ENCODE peak calls at places on chromosome 17, in nine cellular contexts. P is A549, Q is sigmoid colon, V is tibial nerve, N is ovary, D is suprapubic skin, E is GM12878, G is upper lobe of left lung, X is HepG2. L is an unnamed sample.

GRCh38 chr17:28261219-28261618 is 57.8 kb upstream of the TMEM97 start:
- DNase-seq in P (no peak), Q (no peak), V (no peak), N (no peak), D (no peak), E (no peak), G (no peak), X (no peak), L (no peak)

GRCh38 chr17:6753006-6753445 is 2.8 kb upstream of the XAF1 start:
- DNase-seq in P (no peak), Q (peak), V (no peak), N (peak), D (peak), E (no peak), G (no peak), X (peak), L (peak)

GRCh38 chr17:58391302-58391984 is 25.9 kb downstream of the RNF43 start:
- DNase-seq in P (peak), Q (no peak), V (no peak), N (no peak), D (no peak), E (no peak), G (no peak), X (peak), L (peak)

GRCh38 chr17:75459590-75460267 is 3.3 kb downstream of the TMEM94 start:
- DNase-seq in P (no peak), Q (no peak), V (no peak), N (no peak), D (no peak), E (peak), G (no peak), X (peak), L (peak)

GRCh38 chr17:10745231-10745630 is 15.4 kb upstream of the TMEM220 start:
- DNase-seq in P (no peak), Q (peak), V (no peak), N (no peak), D (no peak), E (no peak), G (no peak), X (no peak), L (peak)

GRCh38 chr17:62859146-62859545 is 51.0 kb upstream of the MARCHF10 start:
- DNase-seq in P (no peak), Q (no peak), V (no peak), N (no peak), D (no peak), E (no peak), G (no peak), X (no peak), L (no peak)

GRCh38 chr17:44307387-44308186 is 814 bp upstream of the RUNDC3A start:
- DNase-seq in P (peak), Q (peak), V (no peak), N (peak), D (no peak), E (no peak), G (peak), X (no peak), L (peak)

GRCh38 chr17:28327031-28327607 is 8.1 kb downstream of the TMEM97 start:
- DNase-seq in P (no peak), Q (peak), V (no peak), N (no peak), D (no peak), E (peak), G (no peak), X (no peak), L (no peak)

GRCh38 chr17:38418693-38419507 is 9.4 kb upstream of the ARHGAP23 start:
- DNase-seq in P (no peak), Q (no peak), V (no peak), N (no peak), D (no peak), E (no peak), G (peak), X (no peak), L (no peak)

GRCh38 chr17:60506312-60506711 is 19.7 kb downstream of the APPBP2 start:
- DNase-seq in P (no peak), Q (no peak), V (no peak), N (no peak), D (no peak), E (no peak), G (no peak), X (peak), L (no peak)

GRCh38 chr17:65103896-65104295 is 33.3 kb upstream of the RGS9 start:
- DNase-seq in P (no peak), Q (peak), V (no peak), N (no peak), D (no peak), E (no peak), G (no peak), X (no peak), L (no peak)

GRCh38 chr17:53749178-53749577 is 73.5 kb upstream of the KIF2B start:
- DNase-seq in P (no peak), Q (no peak), V (no peak), N (no peak), D (no peak), E (no peak), G (no peak), X (no peak), L (no peak)

GRCh38 chr17:50956750-50957523 is 90.8 kb upstream of the TOB1 start:
- DNase-seq in P (peak), Q (peak), V (no peak), N (peak), D (no peak), E (no peak), G (no peak), X (peak), L (peak)

GRCh38 chr17:7631398-7632380 is 1.8 kb downstream of the SHBG start:
- DNase-seq in P (no peak), Q (no peak), V (no peak), N (no peak), D (no peak), E (no peak), G (no peak), X (peak), L (no peak)

GRCh38 chr17:59357929-59358328 is 26.5 kb downstream of the YPEL2 start:
- DNase-seq in P (no peak), Q (no peak), V (no peak), N (no peak), D (no peak), E (no peak), G (no peak), X (no peak), L (no peak)

GRCh38 chr17:15919466-15919865 is 25.5 kb upstream of the ADORA2B start:
- DNase-seq in P (no peak), Q (no peak), V (no peak), N (no peak), D (peak), E (no peak), G (no peak), X (no peak), L (no peak)

GRCh38 chr17:51166987-51167931 is 1.0 kb downstream of the NME2 start:
- DNase-seq in P (peak), Q (no peak), V (no peak), N (peak), D (no peak), E (no peak), G (peak), X (peak), L (peak)

GRCh38 chr17:34579017-34579946 is at the start of gene TMEM132E:
- DNase-seq in P (no peak), Q (peak), V (no peak), N (peak), D (no peak), E (no peak), G (peak), X (no peak), L (peak)

GRCh38 chr17:869567-870530 is 87.7 kb downstream of the MRM3 start:
- DNase-seq in P (peak), Q (peak), V (no peak), N (no peak), D (no peak), E (no peak), G (no peak), X (no peak), L (no peak)

GRCh38 chr17:8223356-8224063 is 13.1 kb upstream of the AURKB start:
- DNase-seq in P (peak), Q (peak), V (peak), N (peak), D (peak), E (no peak), G (peak), X (peak), L (peak)

GRCh38 chr17:67013891-67014290 is 30.5 kb upstream of the CACNG1 start:
- DNase-seq in P (no peak), Q (no peak), V (no peak), N (no peak), D (no peak), E (no peak), G (no peak), X (no peak), L (no peak)

GRCh38 chr17:3886776-3887175 is 6.1 kb downstream of the CAMKK1 start:
- DNase-seq in P (no peak), Q (no peak), V (no peak), N (no peak), D (no peak), E (no peak), G (no peak), X (no peak), L (no peak)

GRCh38 chr17:40612510-40613244 is 34.9 kb downstream of the SMARCE1 start:
- DNase-seq in P (no peak), Q (no peak), V (no peak), N (no peak), D (no peak), E (no peak), G (no peak), X (no peak), L (no peak)

GRCh38 chr17:27240086-27240801 is 53.7 kb upstream of the WSB1 start:
- DNase-seq in P (no peak), Q (no peak), V (no peak), N (no peak), D (no peak), E (no peak), G (no peak), X (no peak), L (no peak)

GRCh38 chr17:1714980-1715802 is 5.0 kb upstream of the TLCD2 start:
- DNase-seq in P (peak), Q (peak), V (peak), N (peak), D (peak), E (no peak), G (peak), X (peak), L (peak)

GRCh38 chr17:72430611-72431432 is 310.0 kb downstream of the SOX9 start:
- DNase-seq in P (no peak), Q (no peak), V (no peak), N (no peak), D (no peak), E (no peak), G (no peak), X (no peak), L (peak)

GRCh38 chr17:48604770-48605329 is at the start of gene HOXB6:
- DNase-seq in P (peak), Q (no peak), V (no peak), N (no peak), D (no peak), E (no peak), G (peak), X (no peak), L (peak)

GRCh38 chr17:61205931-61206330 is 193.7 kb upstream of the TBX2 start:
- DNase-seq in P (no peak), Q (no peak), V (no peak), N (no peak), D (no peak), E (no peak), G (no peak), X (no peak), L (no peak)

GRCh38 chr17:45019177-45019711 is 32.2 kb downstream of the DCAKD start:
- DNase-seq in P (peak), Q (peak), V (no peak), N (peak), D (no peak), E (no peak), G (peak), X (no peak), L (peak)

GRCh38 chr17:39225974-39226683 is 384 bp upstream of the STAC2 start:
- DNase-seq in P (peak), Q (peak), V (no peak), N (peak), D (no peak), E (no peak), G (peak), X (no peak), L (peak)

GRCh38 chr17:81438688-81439087 is 43.4 kb downstream of the BAHCC1 start:
- DNase-seq in P (no peak), Q (no peak), V (no peak), N (no peak), D (no peak), E (no peak), G (peak), X (no peak), L (no peak)

GRCh38 chr17:48439473-48439872 is 9.5 kb upstream of the SKAP1 start:
- DNase-seq in P (no peak), Q (no peak), V (no peak), N (no peak), D (no peak), E (no peak), G (no peak), X (no peak), L (no peak)

GRCh38 chr17:82922646-82923045 is 82.8 kb upstream of the ZNF750 start:
- DNase-seq in P (no peak), Q (no peak), V (no peak), N (no peak), D (no peak), E (no peak), G (peak), X (no peak), L (peak)

GRCh38 chr17:83175551-83176271 is 96.3 kb downstream of the METRNL start:
- DNase-seq in P (no peak), Q (no peak), V (peak), N (no peak), D (no peak), E (no peak), G (no peak), X (no peak), L (no peak)

GRCh38 chr17:38871247-38871991 is 1.6 kb downstream of the LASP1 start:
- DNase-seq in P (peak), Q (peak), V (peak), N (peak), D (no peak), E (peak), G (no peak), X (peak), L (peak)

GRCh38 chr17:76527430-76528111 is 9.9 kb downstream of the CYGB start:
- DNase-seq in P (no peak), Q (peak), V (peak), N (peak), D (no peak), E (no peak), G (peak), X (peak), L (peak)
- TF ChIP-seq EP300 in P (no peak), Q (peak), V (peak), N (peak), D (no peak), E (no peak), G (peak), X (no peak), L (peak)

DNA sequence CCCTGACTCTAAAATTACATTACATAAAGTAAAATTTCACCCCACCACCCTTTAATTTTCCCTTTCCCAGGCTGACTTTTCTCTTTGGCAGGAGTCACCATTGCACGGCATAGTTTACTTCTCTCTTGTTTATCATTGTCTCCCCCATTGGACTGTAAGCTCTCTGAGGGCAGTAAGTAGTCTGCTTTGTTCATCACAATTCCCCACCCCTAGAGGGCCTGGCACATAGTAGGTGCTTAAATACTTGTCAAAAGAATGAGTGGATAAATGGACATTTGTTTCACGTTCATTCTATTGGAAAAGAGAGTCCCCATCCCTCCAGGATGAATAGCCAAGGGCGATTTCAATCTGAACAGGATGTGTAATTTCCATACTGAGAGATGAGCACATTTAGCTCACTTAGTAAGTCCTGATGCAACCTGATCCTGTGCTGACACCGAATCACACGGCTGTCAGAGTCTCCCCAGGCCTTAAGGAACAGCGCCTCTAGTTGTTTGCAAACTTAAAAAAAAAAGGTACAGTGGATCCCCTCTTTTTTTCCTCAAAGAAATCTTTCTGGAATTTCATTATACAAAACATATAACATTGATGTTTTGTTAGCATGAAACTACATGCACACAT is 54.0 kb downstream of the AKAP1 start:
- DNase-seq in P (no peak), Q (no peak), V (no peak), N (no peak), D (no peak), E (no peak), G (no peak), X (no peak), L (no peak)
- TF ChIP-seq CTCF in P (no peak), Q (no peak), V (no peak), N (no peak), D (no peak), E (no peak), G (no peak), X (no peak), L (no peak)

DNA sequence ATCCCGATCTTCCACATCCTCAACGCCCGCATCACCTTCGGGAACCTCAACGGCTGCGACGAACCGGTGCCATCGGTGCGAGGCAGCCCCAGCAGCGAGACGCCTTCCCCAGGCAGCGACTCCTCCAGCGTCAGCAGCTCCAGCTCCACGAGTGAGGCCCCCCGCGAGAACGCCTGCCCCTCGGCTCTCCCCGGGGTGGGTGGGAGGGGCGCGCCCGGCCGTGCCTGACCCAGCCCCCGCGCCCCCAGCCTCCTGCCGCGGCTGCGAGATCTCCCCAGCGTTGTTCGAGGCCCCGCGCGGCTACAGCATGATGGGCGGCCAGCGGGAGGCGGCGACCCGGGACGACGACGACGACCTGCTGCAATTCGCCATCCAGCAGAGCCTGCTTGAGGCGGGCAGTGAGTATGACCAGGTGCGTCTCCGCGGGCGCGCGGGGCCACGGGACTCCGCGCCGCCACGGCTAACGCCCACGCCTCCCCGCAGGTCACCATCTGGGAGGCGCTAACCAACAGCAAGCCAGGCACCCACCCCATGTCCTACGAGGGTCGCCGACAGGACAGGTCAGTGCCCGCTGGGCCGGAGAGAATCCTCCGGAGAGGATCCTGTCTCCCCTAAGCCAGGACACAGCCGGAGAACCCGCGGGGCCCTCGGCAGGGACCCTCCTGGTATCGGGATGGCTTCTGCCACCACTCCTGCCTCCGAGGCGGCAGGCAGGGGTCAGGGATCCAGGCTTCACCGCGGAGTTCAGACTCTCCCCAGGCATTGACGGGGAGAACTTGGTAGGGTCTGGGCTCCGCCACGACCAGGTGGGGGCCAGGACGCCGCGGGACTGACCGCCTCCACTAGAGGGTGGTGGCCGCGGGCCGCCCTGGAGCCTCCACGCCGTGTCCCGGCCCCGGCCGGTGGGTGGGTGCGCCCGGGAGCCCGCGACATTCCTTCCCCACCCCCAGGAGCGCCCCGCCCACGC is 10.0 kb downstream of the CORO6 start:
- DNase-seq in P (no peak), Q (peak), V (no peak), N (peak), D (no peak), E (no peak), G (peak), X (no peak), L (no peak)
- H3K4me3 ChIP-seq in P (peak), Q (peak), V (peak), N (no peak), D (peak), E (peak), G (peak), X (peak), L (peak)

DNA sequence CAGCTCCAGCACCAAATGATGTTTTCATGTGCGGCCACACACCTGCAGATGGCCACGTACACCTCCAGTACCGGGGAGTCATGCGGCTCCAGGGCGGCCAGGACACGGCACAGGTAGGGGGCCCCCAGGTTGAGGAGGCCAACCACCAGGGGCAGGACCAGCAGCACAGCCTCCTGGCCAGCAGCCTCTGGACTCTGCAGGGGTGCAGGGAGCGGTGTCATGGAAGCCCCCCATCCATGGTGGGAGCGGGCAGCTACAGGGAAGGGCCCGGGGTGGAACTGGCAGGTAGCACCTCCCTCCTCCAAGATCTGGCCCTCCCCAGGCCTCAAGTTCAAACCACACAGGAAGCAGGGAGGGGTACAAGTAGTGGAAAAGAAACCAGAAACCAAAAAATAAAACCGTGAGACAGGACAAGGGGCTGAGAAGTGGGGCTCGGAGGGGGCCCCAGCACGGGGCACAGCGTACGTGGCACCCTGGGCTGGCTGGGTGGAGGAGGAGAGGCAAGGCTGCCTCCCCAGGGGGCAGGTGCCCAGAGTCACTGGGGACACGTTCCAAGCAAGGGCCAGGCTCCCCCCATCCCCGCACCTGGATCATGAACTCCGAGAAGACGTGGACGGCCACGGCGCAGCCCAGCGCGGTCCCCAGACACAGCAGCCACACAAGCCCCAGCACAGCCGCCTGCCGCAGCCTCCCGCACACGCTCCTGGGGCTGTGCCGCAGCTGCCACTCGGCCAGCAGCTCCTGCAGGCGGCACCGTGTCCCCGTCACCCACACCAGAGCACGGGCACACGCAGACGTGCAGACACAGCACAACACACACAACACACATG is 7.4 kb downstream of the TMC6 start:
- DNase-seq in P (no peak), Q (no peak), V (no peak), N (no peak), D (no peak), E (no peak), G (peak), X (no peak), L (peak)
- TF ChIP-seq EP300 in P (no peak), Q (no peak), V (no peak), N (no peak), D (no peak), E (no peak), G (no peak), X (no peak), L (no peak)